ENCODE peak calls at places on chromosomes 12 and 14, in seven cellular contexts. E is H1, F is epithelial cell of esophagus, W is esophagus squamous epithelium, O is AG10803, S is cardiac fibroblast, I is mucosa of descending colon. H is an unnamed sample.

GRCh38 chr12:66000958-66001357 is 129.6 kb downstream of the LLPH start:
- DNase-seq in E (no peak), F (no peak), W (no peak), O (no peak), S (no peak), I (no peak), H (no peak)

GRCh38 chr12:77720258-77720657 is 110.4 kb upstream of the NAV3 start:
- DNase-seq in E (no peak), F (peak; percentile 24), W (no peak), O (no peak), S (no peak), I (no peak), H (peak; percentile 9)

GRCh38 chr14:22297376-22297775 is 291.6 kb downstream of the DAD1 start:
- DNase-seq in E (no peak), F (no peak), W (no peak), O (no peak), S (no peak), I (no peak), H (no peak)

GRCh38 chr14:21057803-21058675 is at the start of gene RNASE8:
- DNase-seq in E (no peak), F (peak; percentile 50), W (no peak), O (peak; percentile 49), S (no peak), I (no peak), H (no peak)

GRCh38 chr14:103315368-103315911 is 18.6 kb upstream of the EIF5 start:
- DNase-seq in E (no peak), F (peak; percentile 87), W (no peak), O (peak; percentile 66), S (peak; percentile 91), I (no peak), H (peak; percentile 95)

GRCh38 chr12:19003987-19004619 is 125.4 kb upstream of the PLEKHA5 start:
- DNase-seq in E (peak; percentile 49), F (no peak), W (no peak), O (no peak), S (no peak), I (no peak), H (no peak)

GRCh38 chr12:91482231-91482630 is 299.6 kb upstream of the DCN start:
- DNase-seq in E (no peak), F (no peak), W (no peak), O (no peak), S (no peak), I (no peak), H (no peak)

GRCh38 chr12:94147991-94148840 is at the start of gene PLXNC1:
- DNase-seq in E (no peak), F (peak; percentile 41), W (peak; percentile 25), O (peak; percentile 52), S (peak; percentile 51), I (peak; percentile 85), H (peak; percentile 57)

GRCh38 chr12:110111476-110112334 is 12.5 kb upstream of the IFT81 start:
- DNase-seq in E (no peak), F (no peak), W (no peak), O (no peak), S (no peak), I (no peak), H (no peak)

GRCh38 chr12:12439636-12440035 is 82.8 kb downstream of the BORCS5 start:
- DNase-seq in E (no peak), F (peak; percentile 100), W (no peak), O (peak; percentile 33), S (peak; percentile 96), I (peak; percentile 46), H (peak; percentile 95)

GRCh38 chr12:118374909-118375308 is 1.4 kb upstream of the SUDS3 start:
- DNase-seq in E (no peak), F (no peak), W (no peak), O (peak; percentile 84), S (peak; percentile 68), I (no peak), H (peak; percentile 28)

GRCh38 chr12:26632746-26633145 is 200.2 kb downstream of the ITPR2 start:
- DNase-seq in E (no peak), F (no peak), W (no peak), O (peak; percentile 58), S (no peak), I (no peak), H (peak; percentile 23)

GRCh38 chr12:110585231-110585799 is 2.2 kb upstream of the PPTC7 start:
- DNase-seq in E (no peak), F (peak; percentile 83), W (no peak), O (peak; percentile 65), S (no peak), I (no peak), H (peak; percentile 47)

GRCh38 chr12:106910202-106910601 is 45.5 kb upstream of the TMEM263 start:
- DNase-seq in E (no peak), F (no peak), W (no peak), O (no peak), S (no peak), I (no peak), H (no peak)

GRCh38 chr12:117874842-117875434 is 93.9 kb downstream of the KSR2 start:
- DNase-seq in E (peak; percentile 49), F (peak; percentile 62), W (no peak), O (peak; percentile 62), S (peak; percentile 69), I (peak; percentile 58), H (peak; percentile 64)

GRCh38 chr14:52907949-52908348 is 42.9 kb downstream of the FERMT2 start:
- DNase-seq in E (no peak), F (no peak), W (no peak), O (no peak), S (no peak), I (no peak), H (no peak)

GRCh38 chr12:89663577-89664357 is 44.9 kb downstream of the ATP2B1 start:
- DNase-seq in E (no peak), F (peak; percentile 51), W (no peak), O (peak; percentile 46), S (peak; percentile 51), I (no peak), H (peak; percentile 13)

GRCh38 chr12:12722351-12723146 is 5.4 kb downstream of the CDKN1B start:
- DNase-seq in E (no peak), F (peak; percentile 38), W (no peak), O (no peak), S (peak; percentile 75), I (no peak), H (no peak)

GRCh38 chr12:106924458-106924857 is 31.2 kb upstream of the TMEM263 start:
- DNase-seq in E (no peak), F (no peak), W (no peak), O (no peak), S (peak; percentile 18), I (no peak), H (peak; percentile 18)

GRCh38 chr12:123951467-123951866 is 21.2 kb downstream of the CCDC92 start:
- DNase-seq in E (no peak), F (no peak), W (no peak), O (no peak), S (no peak), I (no peak), H (no peak)

GRCh38 chr12:113130457-113131135 is 5.0 kb downstream of the RASAL1 start:
- DNase-seq in E (no peak), F (peak; percentile 45), W (no peak), O (no peak), S (no peak), I (peak; percentile 64), H (no peak)

GRCh38 chr14:51653096-51653814 is 1.5 kb downstream of the FRMD6 start:
- DNase-seq in E (no peak), F (no peak), W (no peak), O (peak; percentile 88), S (peak; percentile 86), I (no peak), H (peak; percentile 91)
- TF ChIP-seq CTCF in E (no peak), F (peak; percentile 24), W (no peak), O (peak; percentile 63), S (peak; percentile 52), I (no peak), H (peak; percentile 66)

DNA sequence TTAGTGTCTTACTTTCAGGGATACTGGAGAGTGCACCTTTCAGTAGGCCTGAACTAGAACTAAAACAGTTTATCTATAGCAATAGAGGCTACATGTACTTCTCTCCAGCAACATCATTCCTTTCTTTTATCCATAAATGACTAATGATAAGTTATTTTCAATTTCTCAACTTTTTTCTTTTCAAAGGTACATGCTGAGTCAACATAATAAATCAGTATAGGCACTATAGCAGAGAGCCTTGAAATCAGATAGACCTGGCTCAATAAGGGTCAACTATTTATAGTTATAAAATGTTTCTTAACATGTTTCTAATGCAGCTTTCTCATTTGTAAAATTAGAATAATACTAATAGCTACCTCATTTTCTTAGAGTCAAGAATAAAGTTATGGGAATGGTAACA is 5.6 kb downstream of the IL22 start:
- DNase-seq in E (no peak), F (no peak), W (no peak), O (no peak), S (no peak), I (no peak), H (no peak)
- H3K4me3 ChIP-seq in E (no peak overlapping the region), F (no peak overlapping the region), W (no peak overlapping the region), O (no peak overlapping the region), S (no peak overlapping the region), I (no peak overlapping the region), H (no peak overlapping the region)

GRCh38 chr14:68607852-68608232 is 185.0 kb downstream of the ZFP36L1 start:
- DNase-seq in E (no peak), F (no peak), W (no peak), O (no peak), S (no peak), I (no peak), H (no peak)
- TF ChIP-seq CTCF in E (no peak), F (no peak), W (no peak), O (no peak), S (no peak), I (no peak), H (no peak)

GRCh38 chr12:4164591-4165558 is 108.7 kb upstream of the CCND2 start:
- DNase-seq in E (peak; percentile 51), F (peak; percentile 83), W (no peak), O (peak; percentile 49), S (peak; percentile 53), I (peak; percentile 69), H (peak; percentile 59)
- H3K4me3 ChIP-seq in E (peak overlapping the region; percentile 44), F (peak overlapping the region; percentile 27), W (peak overlapping the region; percentile 49), O (peak overlapping the region; percentile 41), S (peak overlapping the region; percentile 33), I (no peak overlapping the region), H (peak overlapping the region; percentile 44)

DNA sequence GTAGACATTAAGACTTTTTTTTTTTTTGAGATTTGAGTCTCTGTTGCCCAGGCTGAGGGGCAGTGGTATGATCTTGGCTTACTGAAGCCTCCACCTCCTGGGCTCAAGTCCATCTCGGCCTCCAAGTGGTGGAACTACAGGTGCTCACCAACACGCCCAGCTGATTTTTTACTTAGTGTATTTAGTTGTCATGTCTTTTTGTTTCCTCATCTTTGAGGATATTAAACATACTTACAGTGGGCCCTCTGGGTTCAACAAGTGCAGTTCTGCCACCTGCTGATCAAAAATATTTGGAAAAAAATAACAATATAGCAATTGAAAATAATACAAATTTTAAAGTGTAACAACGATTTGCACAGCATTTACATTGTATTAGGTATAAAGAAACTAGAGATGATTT is 4.4 kb upstream of the B4GALNT1 start:
- DNase-seq in E (no peak), F (no peak), W (no peak), O (no peak), S (no peak), I (no peak), H (no peak)
- TF ChIP-seq CTCF in E (no peak), F (no peak), W (no peak), O (no peak), S (peak; percentile 4), I (no peak), H (no peak)

GRCh38 chr12:50006754-50007442 is 18.4 kb downstream of the RACGAP1 start:
- DNase-seq in E (no peak), F (peak; percentile 21), W (no peak), O (peak; percentile 62), S (peak; percentile 46), I (no peak), H (no peak)
- H3K4me3 ChIP-seq in E (no peak overlapping the region), F (no peak overlapping the region), W (no peak overlapping the region), O (no peak overlapping the region), S (no peak overlapping the region), I (no peak overlapping the region), H (no peak overlapping the region)

GRCh38 chr14:54976316-54976715 is 50.6 kb downstream of the WDHD1 start:
- DNase-seq in E (no peak), F (peak; percentile 50), W (no peak), O (peak; percentile 78), S (peak; percentile 89), I (no peak), H (peak; percentile 85)
- TF ChIP-seq CTCF in E (no peak), F (no peak), W (no peak), O (no peak), S (no peak), I (no peak), H (no peak)

H was measured in fibroblast of pulmonary artery.